ENCODE peak calls at places on chromosomes 13 and 19, in seven cellular contexts. One of them, this sample, is unnamed.

GRCh38 chr13:18948664-18949488 is 232.7 kb downstream of the TUBA3C start:
- DNase-seq in stimulated activated naive CD8-positive, alpha-beta T cell treated with anti-CD3 and anti-CD28 coated beads, Interleukin-15, amount 100 ng/mL, for 72 hours: no peak
- DNase-seq in type B pancreatic cell: no peak
- DNase-seq in thyroid gland: no peak
- DNase-seq in left lobe of liver: no peak
- DNase-seq in GF-D8: no peak
- DNase-seq in left ventricle myocardium inferior: no peak
- DNase-seq in this sample: no peak

GRCh38 chr19:5711713-5712161 is 8.2 kb downstream of the LONP1 start:
- DNase-seq in stimulated activated naive CD8-positive, alpha-beta T cell treated with anti-CD3 and anti-CD28 coated beads, Interleukin-15, amount 100 ng/mL, for 72 hours: no peak
- DNase-seq in type B pancreatic cell: no peak
- DNase-seq in thyroid gland: no peak
- DNase-seq in left lobe of liver: no peak
- DNase-seq in GF-D8: no peak
- DNase-seq in left ventricle myocardium inferior: no peak
- DNase-seq in this sample: no peak

GRCh38 chr19:4388171-4389063 is 11.9 kb downstream of the SH3GL1 start:
- DNase-seq in stimulated activated naive CD8-positive, alpha-beta T cell treated with anti-CD3 and anti-CD28 coated beads, Interleukin-15, amount 100 ng/mL, for 72 hours: no peak
- DNase-seq in type B pancreatic cell: no peak
- DNase-seq in thyroid gland: peak; percentile 59
- DNase-seq in left lobe of liver: peak; percentile 79
- DNase-seq in GF-D8: no peak
- DNase-seq in left ventricle myocardium inferior: peak; percentile 35
- DNase-seq in this sample: peak; percentile 75

GRCh38 chr13:41416276-41416675 is 41.1 kb upstream of the RGCC start:
- DNase-seq in stimulated activated naive CD8-positive, alpha-beta T cell treated with anti-CD3 and anti-CD28 coated beads, Interleukin-15, amount 100 ng/mL, for 72 hours: no peak
- DNase-seq in type B pancreatic cell: no peak
- DNase-seq in thyroid gland: no peak
- DNase-seq in left lobe of liver: no peak
- DNase-seq in GF-D8: no peak
- DNase-seq in left ventricle myocardium inferior: no peak
- DNase-seq in this sample: no peak

GRCh38 chr19:2654585-2654861 is 48.0 kb downstream of the GNG7 start:
- DNase-seq in stimulated activated naive CD8-positive, alpha-beta T cell treated with anti-CD3 and anti-CD28 coated beads, Interleukin-15, amount 100 ng/mL, for 72 hours: no peak
- DNase-seq in type B pancreatic cell: no peak
- DNase-seq in thyroid gland: no peak
- DNase-seq in left lobe of liver: no peak
- DNase-seq in GF-D8: no peak
- DNase-seq in left ventricle myocardium inferior: no peak
- DNase-seq in this sample: no peak

GRCh38 chr13:98941118-98941517 is 36.7 kb downstream of the DOCK9 start:
- DNase-seq in stimulated activated naive CD8-positive, alpha-beta T cell treated with anti-CD3 and anti-CD28 coated beads, Interleukin-15, amount 100 ng/mL, for 72 hours: no peak
- DNase-seq in type B pancreatic cell: no peak
- DNase-seq in thyroid gland: no peak
- DNase-seq in left lobe of liver: no peak
- DNase-seq in GF-D8: no peak
- DNase-seq in left ventricle myocardium inferior: no peak
- DNase-seq in this sample: no peak

GRCh38 chr13:51033431-51034185 is 77.5 kb downstream of the C13orf42 start:
- DNase-seq in stimulated activated naive CD8-positive, alpha-beta T cell treated with anti-CD3 and anti-CD28 coated beads, Interleukin-15, amount 100 ng/mL, for 72 hours: no peak
- DNase-seq in type B pancreatic cell: no peak
- DNase-seq in thyroid gland: no peak
- DNase-seq in left lobe of liver: no peak
- DNase-seq in GF-D8: no peak
- DNase-seq in left ventricle myocardium inferior: no peak
- DNase-seq in this sample: no peak

GRCh38 chr13:59750860-59751259 is 412.9 kb downstream of the DIAPH3 start:
- DNase-seq in stimulated activated naive CD8-positive, alpha-beta T cell treated with anti-CD3 and anti-CD28 coated beads, Interleukin-15, amount 100 ng/mL, for 72 hours: no peak
- DNase-seq in type B pancreatic cell: peak; percentile 71
- DNase-seq in thyroid gland: no peak
- DNase-seq in left lobe of liver: no peak
- DNase-seq in GF-D8: no peak
- DNase-seq in left ventricle myocardium inferior: no peak
- DNase-seq in this sample: no peak

GRCh38 chr19:19405919-19406877 is 723 bp downstream of the GATAD2A start:
- DNase-seq in stimulated activated naive CD8-positive, alpha-beta T cell treated with anti-CD3 and anti-CD28 coated beads, Interleukin-15, amount 100 ng/mL, for 72 hours: peak; percentile 54
- DNase-seq in type B pancreatic cell: no peak
- DNase-seq in thyroid gland: peak; percentile 40
- DNase-seq in left lobe of liver: peak; percentile 66
- DNase-seq in GF-D8: no peak
- DNase-seq in left ventricle myocardium inferior: peak; percentile 59
- DNase-seq in this sample: peak; percentile 16

GRCh38 chr19:3458595-3459284 is 21.6 kb downstream of the SMIM24 start:
- DNase-seq in stimulated activated naive CD8-positive, alpha-beta T cell treated with anti-CD3 and anti-CD28 coated beads, Interleukin-15, amount 100 ng/mL, for 72 hours: no peak
- DNase-seq in type B pancreatic cell: no peak
- DNase-seq in thyroid gland: no peak
- DNase-seq in left lobe of liver: no peak
- DNase-seq in GF-D8: no peak
- DNase-seq in left ventricle myocardium inferior: no peak
- DNase-seq in this sample: no peak

GRCh38 chr19:4764290-4764660 is 27.3 kb upstream of the FEM1A start:
- DNase-seq in stimulated activated naive CD8-positive, alpha-beta T cell treated with anti-CD3 and anti-CD28 coated beads, Interleukin-15, amount 100 ng/mL, for 72 hours: no peak
- DNase-seq in type B pancreatic cell: no peak
- DNase-seq in thyroid gland: no peak
- DNase-seq in left lobe of liver: no peak
- DNase-seq in GF-D8: no peak
- DNase-seq in left ventricle myocardium inferior: no peak
- DNase-seq in this sample: no peak

GRCh38 chr19:14022469-14022868 is 5.5 kb upstream of the RLN3 start:
- DNase-seq in stimulated activated naive CD8-positive, alpha-beta T cell treated with anti-CD3 and anti-CD28 coated beads, Interleukin-15, amount 100 ng/mL, for 72 hours: no peak
- DNase-seq in type B pancreatic cell: no peak
- DNase-seq in thyroid gland: no peak
- DNase-seq in left lobe of liver: no peak
- DNase-seq in GF-D8: no peak
- DNase-seq in left ventricle myocardium inferior: no peak
- DNase-seq in this sample: no peak

GRCh38 chr19:50207730-50208129 is 4.3 kb downstream of the MYH14 start:
- DNase-seq in stimulated activated naive CD8-positive, alpha-beta T cell treated with anti-CD3 and anti-CD28 coated beads, Interleukin-15, amount 100 ng/mL, for 72 hours: no peak
- DNase-seq in type B pancreatic cell: no peak
- DNase-seq in thyroid gland: no peak
- DNase-seq in left lobe of liver: no peak
- DNase-seq in GF-D8: no peak
- DNase-seq in left ventricle myocardium inferior: no peak
- DNase-seq in this sample: no peak

GRCh38 chr19:11659612-11660011 is 62.3 kb downstream of the ZNF627 start:
- DNase-seq in stimulated activated naive CD8-positive, alpha-beta T cell treated with anti-CD3 and anti-CD28 coated beads, Interleukin-15, amount 100 ng/mL, for 72 hours: no peak
- DNase-seq in type B pancreatic cell: no peak
- DNase-seq in thyroid gland: no peak
- DNase-seq in left lobe of liver: no peak
- DNase-seq in GF-D8: no peak
- DNase-seq in left ventricle myocardium inferior: no peak
- DNase-seq in this sample: no peak

GRCh38 chr13:93776936-93777335 is 550.3 kb downstream of the GPC6 start:
- DNase-seq in stimulated activated naive CD8-positive, alpha-beta T cell treated with anti-CD3 and anti-CD28 coated beads, Interleukin-15, amount 100 ng/mL, for 72 hours: no peak
- DNase-seq in type B pancreatic cell: no peak
- DNase-seq in thyroid gland: no peak
- DNase-seq in left lobe of liver: no peak
- DNase-seq in GF-D8: no peak
- DNase-seq in left ventricle myocardium inferior: no peak
- DNase-seq in this sample: no peak

GRCh38 chr13:102580552-102581169 is 16.1 kb upstream of the TPP2 start:
- DNase-seq in stimulated activated naive CD8-positive, alpha-beta T cell treated with anti-CD3 and anti-CD28 coated beads, Interleukin-15, amount 100 ng/mL, for 72 hours: peak; percentile 19
- DNase-seq in type B pancreatic cell: no peak
- DNase-seq in thyroid gland: no peak
- DNase-seq in left lobe of liver: no peak
- DNase-seq in GF-D8: peak; percentile 8
- DNase-seq in left ventricle myocardium inferior: no peak
- DNase-seq in this sample: peak; percentile 49

GRCh38 chr19:21092107-21092506 is 10.1 kb downstream of the ZNF714 start:
- DNase-seq in stimulated activated naive CD8-positive, alpha-beta T cell treated with anti-CD3 and anti-CD28 coated beads, Interleukin-15, amount 100 ng/mL, for 72 hours: no peak
- DNase-seq in type B pancreatic cell: no peak
- DNase-seq in thyroid gland: peak; percentile 65
- DNase-seq in left lobe of liver: no peak
- DNase-seq in GF-D8: no peak
- DNase-seq in left ventricle myocardium inferior: no peak
- DNase-seq in this sample: no peak

GRCh38 chr13:102440259-102440936 is 38.5 kb upstream of the FGF14 start:
- DNase-seq in stimulated activated naive CD8-positive, alpha-beta T cell treated with anti-CD3 and anti-CD28 coated beads, Interleukin-15, amount 100 ng/mL, for 72 hours: no peak
- DNase-seq in type B pancreatic cell: no peak
- DNase-seq in thyroid gland: peak; percentile 54
- DNase-seq in left lobe of liver: peak; percentile 60
- DNase-seq in GF-D8: no peak
- DNase-seq in left ventricle myocardium inferior: no peak
- DNase-seq in this sample: no peak

GRCh38 chr13:80529734-80530133 is 188.8 kb upstream of the SPRY2 start:
- DNase-seq in stimulated activated naive CD8-positive, alpha-beta T cell treated with anti-CD3 and anti-CD28 coated beads, Interleukin-15, amount 100 ng/mL, for 72 hours: no peak
- DNase-seq in type B pancreatic cell: no peak
- DNase-seq in thyroid gland: no peak
- DNase-seq in left lobe of liver: no peak
- DNase-seq in GF-D8: no peak
- DNase-seq in left ventricle myocardium inferior: no peak
- DNase-seq in this sample: no peak

GRCh38 chr13:55298201-55298600 is 1842.5 kb upstream of the PRR20A start:
- DNase-seq in stimulated activated naive CD8-positive, alpha-beta T cell treated with anti-CD3 and anti-CD28 coated beads, Interleukin-15, amount 100 ng/mL, for 72 hours: no peak
- DNase-seq in type B pancreatic cell: no peak
- DNase-seq in thyroid gland: no peak
- DNase-seq in left lobe of liver: no peak
- DNase-seq in GF-D8: no peak
- DNase-seq in left ventricle myocardium inferior: no peak
- DNase-seq in this sample: no peak

This sample was measured in prostate gland.